ENCODE peak calls at places on chromosomes 5 and 9, in seven cellular contexts. C, Y, G, Q, U, R and Z are unnamed samples.

GRCh38 chr9:91536211-91536691 is 112.6 kb upstream of the NFIL3 start:
- DNase-seq in U (no peak), Y (no peak), R (peak; percentile 45), C (no peak), Q (no peak), G (no peak), Z (no peak)

GRCh38 chr9:95726756-95727155 is 148.7 kb upstream of the ERCC6L2 start:
- DNase-seq in R (peak; percentile 45), C (no peak), Q (no peak), Y (no peak), G (no peak), U (no peak), Z (no peak)

GRCh38 chr9:100473271-100474081 is 527 bp downstream of the TMEFF1 start:
- DNase-seq in Y (peak; percentile 7), C (peak; percentile 52), Q (peak; percentile 4), R (no peak), U (no peak), G (peak; percentile 70), Z (peak; percentile 60)

GRCh38 chr5:138706655-138707480 is 46.4 kb upstream of the CTNNA1 start:
- DNase-seq in R (peak; percentile 76), G (no peak), C (no peak), U (peak; percentile 24), Y (no peak), Q (no peak), Z (no peak)

GRCh38 chr9:98807811-98808195 is 333 bp downstream of the GALNT12 start:
- DNase-seq in Y (no peak), C (no peak), Q (no peak), R (no peak), G (peak; percentile 62), U (no peak), Z (peak; percentile 54)

GRCh38 chr5:148833925-148834324 is 7.5 kb downstream of the ADRB2 start:
- DNase-seq in Q (no peak), U (no peak), G (no peak), R (no peak), C (no peak), Y (no peak), Z (no peak)

GRCh38 chr5:15752886-15753285 is 252.9 kb downstream of the FBXL7 start:
- DNase-seq in Y (no peak), U (no peak), G (peak; percentile 90), C (no peak), R (no peak), Q (no peak), Z (peak; percentile 30)

GRCh38 chr9:34185778-34186551 is 7.1 kb downstream of the UBAP1 start:
- DNase-seq in C (no peak), Q (no peak), G (no peak), R (peak; percentile 91), U (peak; percentile 56), Y (peak; percentile 15), Z (no peak)

GRCh38 chr9:127968717-127969383 is 11.9 kb downstream of the EEIG1 start:
- DNase-seq in Y (no peak), U (no peak), C (peak; percentile 55), R (peak; percentile 54), Q (no peak), G (no peak), Z (no peak)

GRCh38 chr9:110050925-110051355 is 157.0 kb downstream of the C9orf152 start:
- DNase-seq in Q (no peak), G (no peak), C (no peak), Y (no peak), R (peak; percentile 96), U (peak; percentile 64), Z (no peak)

GRCh38 chr5:32805966-32806626 is 95.0 kb downstream of the NPR3 start:
- DNase-seq in G (no peak), Q (no peak), C (no peak), Y (no peak), R (peak; percentile 67), U (peak; percentile 25), Z (no peak)

GRCh38 chr5:141630570-141631140 is 6.0 kb downstream of the HDAC3 start:
- DNase-seq in Q (no peak), C (no peak), G (no peak), U (no peak), Y (no peak), R (no peak), Z (no peak)

GRCh38 chr9:86406366-86406765 is 52.2 kb upstream of the TUT7 start:
- DNase-seq in C (no peak), G (no peak), U (no peak), Y (no peak), R (peak; percentile 54), Q (no peak), Z (no peak)

GRCh38 chr5:139579-140442 is 47.8 kb downstream of the PLEKHG4B start:
- DNase-seq in R (no peak), Q (no peak), C (no peak), U (no peak), Y (no peak), G (no peak), Z (no peak)

GRCh38 chr9:72533322-72533721 is 11.9 kb downstream of the TMC1 start:
- DNase-seq in Q (no peak), U (no peak), R (no peak), C (no peak), Y (no peak), G (no peak), Z (no peak)

GRCh38 chr9:107299437-107299836 is 16.4 kb downstream of the RAD23B start:
- DNase-seq in Q (no peak), U (no peak), G (no peak), R (no peak), C (no peak), Y (no peak), Z (no peak)

GRCh38 chr5:19492861-19493260 is 495.1 kb downstream of the CDH18 start:
- DNase-seq in G (no peak), C (no peak), U (no peak), Y (no peak), Q (no peak), R (no peak), Z (no peak)

GRCh38 chr9:36101916-36102741 is 34.4 kb upstream of the GLIPR2 start:
- DNase-seq in U (no peak), R (peak; percentile 100), Y (no peak), C (peak; percentile 14), Q (no peak), G (no peak), Z (no peak)

GRCh38 chr9:121728916-121729315 is 77.5 kb downstream of the DAB2IP start:
- DNase-seq in Y (no peak), R (no peak), G (no peak), C (no peak), Q (no peak), U (no peak), Z (no peak)

GRCh38 chr5:68187268-68188055 is 28.1 kb upstream of the PIK3R1 start:
- DNase-seq in C (peak; percentile 80), U (no peak), R (no peak), Y (no peak), G (peak; percentile 53), Q (no peak), Z (no peak)

GRCh38 chr5:66891184-66891925 is 295.2 kb downstream of the MAST4 start:
- DNase-seq in Q (no peak), R (no peak), G (no peak), U (no peak), C (no peak), Y (no peak), Z (no peak)

GRCh38 chr5:157575096-157575872 is at the start of gene ADAM19:
- DNase-seq in C (peak; percentile 10), Y (peak; percentile 62), U (peak; percentile 29), R (no peak), G (peak; percentile 82), Q (no peak), Z (peak; percentile 69)

GRCh38 chr5:15897609-15898008 is 282.0 kb downstream of the MARCHF11 start:
- DNase-seq in G (no peak), U (peak; percentile 30), Q (no peak), Y (no peak), C (no peak), R (no peak), Z (no peak)

GRCh38 chr9:18580146-18580545 is 106.2 kb downstream of the ADAMTSL1 start:
- DNase-seq in C (no peak), R (no peak), U (no peak), Q (no peak), Y (no peak), G (no peak), Z (no peak)

GRCh38 chr9:130664191-130665028 is at the start of gene PRDM12:
- DNase-seq in R (no peak), C (no peak), U (no peak), Y (no peak), G (peak; percentile 51), Q (no peak), Z (no peak)

GRCh38 chr5:55372130-55372925 is 64.5 kb downstream of the MTREX start:
- DNase-seq in G (no peak), Y (no peak), U (no peak), R (no peak), C (no peak), Q (no peak), Z (no peak)

GRCh38 chr9:127683723-127684122 is 23.1 kb upstream of the CFAP157 start:
- DNase-seq in U (no peak), Q (no peak), G (no peak), Y (no peak), R (no peak), C (no peak), Z (no peak)

GRCh38 chr5:10627185-10628115 is 63.6 kb downstream of the ANKRD33B start:
- DNase-seq in Y (peak; percentile 86), C (peak; percentile 76), Q (peak; percentile 78), R (peak; percentile 93), U (peak; percentile 85), G (peak; percentile 91), Z (peak; percentile 99)

GRCh38 chr5:163735069-163735468 is 229.7 kb downstream of the MAT2B start:
- DNase-seq in Y (no peak), Q (no peak), G (no peak), C (no peak), U (no peak), R (no peak), Z (no peak)

GRCh38 chr5:57037355-57037754 is 85.4 kb upstream of the MIER3 start:
- DNase-seq in G (peak; percentile 29), C (peak; percentile 9), Q (no peak), U (no peak), Y (no peak), R (no peak), Z (peak; percentile 26)

GRCh38 chr5:74337252-74338100 is 303.1 kb downstream of the ENC1 start:
- DNase-seq in Y (no peak), Q (no peak), C (no peak), R (no peak), G (no peak), U (no peak), Z (no peak)

GRCh38 chr9:36731576-36731975 is 158.9 kb downstream of the MELK start:
- DNase-seq in R (no peak), G (no peak), Y (no peak), Q (no peak), U (no peak), C (no peak), Z (no peak)

GRCh38 chr9:99595796-99596195 is 225.9 kb upstream of the NR4A3 start:
- DNase-seq in U (no peak), R (no peak), Y (no peak), G (no peak), C (no peak), Q (no peak), Z (no peak)

GRCh38 chr5:59066367-59067163 is 483.7 kb downstream of the RAB3C start:
- DNase-seq in Y (no peak), G (no peak), Q (no peak), U (no peak), R (peak; percentile 58), C (no peak), Z (no peak)